ENCODE peak calls at places on chromosomes 6 and 20, in six cellular contexts. R is cardiac muscle cell, L is adrenal gland, S is mucosa of descending colon, O is BE2C, M is coronary artery. F is an unnamed sample.

GRCh38 chr6:128209771-128210170 is 308.9 kb upstream of the THEMIS start:
- DNase-seq in R (peak), L (no peak), S (no peak), O (no peak), M (no peak), F (no peak)

GRCh38 chr6:170068496-170068895 is 222.4 kb downstream of the DLL1 start:
- DNase-seq in R (no peak), L (no peak), S (peak), O (no peak), M (peak), F (no peak)

GRCh38 chr6:5840742-5841141 is 166.0 kb downstream of the NRN1 start:
- DNase-seq in R (no peak), L (no peak), S (no peak), O (no peak), M (no peak), F (no peak)

GRCh38 chr20:11338506-11339306 is 579.0 kb upstream of the BTBD3 start:
- DNase-seq in R (no peak), L (no peak), S (no peak), O (no peak), M (no peak), F (no peak)

GRCh38 chr6:45837541-45838200 is 178.0 kb downstream of the CLIC5 start:
- DNase-seq in R (no peak), L (no peak), S (no peak), O (no peak), M (no peak), F (no peak)

GRCh38 chr6:143227675-143228074 is 167.0 kb downstream of the AIG1 start:
- DNase-seq in R (no peak), L (no peak), S (no peak), O (no peak), M (no peak), F (no peak)

GRCh38 chr20:62501801-62502495 is 26.2 kb upstream of the GATA5 start:
- DNase-seq in R (no peak), L (no peak), S (no peak), O (no peak), M (no peak), F (no peak)

GRCh38 chr6:36141961-36142360 is 11.6 kb downstream of the MAPK13 start:
- DNase-seq in R (no peak), L (no peak), S (no peak), O (no peak), M (no peak), F (no peak)

GRCh38 chr6:136153976-136154375 is 96.1 kb downstream of the MTFR2 start:
- DNase-seq in R (no peak), L (no peak), S (no peak), O (no peak), M (no peak), F (no peak)

GRCh38 chr20:2124632-2125131 is 23.1 kb downstream of the STK35 start:
- DNase-seq in R (no peak), L (no peak), S (no peak), O (peak), M (no peak), F (no peak)

GRCh38 chr20:38674178-38675133 is 49.8 kb upstream of the SLC32A1 start:
- DNase-seq in R (peak), L (peak), S (peak), O (peak), M (no peak), F (no peak)

GRCh38 chr6:143901885-143902708 is 37.8 kb downstream of the ZC2HC1B start:
- DNase-seq in R (peak), L (peak), S (no peak), O (no peak), M (no peak), F (no peak)

GRCh38 chr20:62087227-62087626 is 21.5 kb upstream of the TAF4 start:
- DNase-seq in R (no peak), L (no peak), S (no peak), O (no peak), M (no peak), F (no peak)

GRCh38 chr20:35643045-35643444 is 21.7 kb downstream of the CPNE1 start:
- DNase-seq in R (no peak), L (no peak), S (no peak), O (no peak), M (no peak), F (peak)

GRCh38 chr6:154343473-154344308 is 12.9 kb downstream of the IPCEF1 start:
- DNase-seq in R (peak), L (peak), S (peak), O (peak), M (no peak), F (peak)

GRCh38 chr6:113755449-113756289 is 101.5 kb upstream of the MARCKS start:
- DNase-seq in R (no peak), L (no peak), S (no peak), O (no peak), M (no peak), F (no peak)

GRCh38 chr6:22717906-22718305 is 148.5 kb downstream of the HDGFL1 start:
- DNase-seq in R (no peak), L (no peak), S (peak), O (peak), M (no peak), F (no peak)

GRCh38 chr6:44221291-44221960 is 2.0 kb upstream of the SLC29A1 start:
- DNase-seq in R (peak), L (peak), S (peak), O (peak), M (peak), F (peak)

GRCh38 chr6:19865178-19865577 is 28.0 kb downstream of the ID4 start:
- DNase-seq in R (no peak), L (no peak), S (no peak), O (no peak), M (no peak), F (no peak)

GRCh38 chr20:62485062-62485700 is 9.4 kb upstream of the GATA5 start:
- DNase-seq in R (peak), L (peak), S (no peak), O (peak), M (no peak), F (no peak)

GRCh38 chr6:963456-963855 is 270.5 kb upstream of the EXOC2 start:
- DNase-seq in R (no peak), L (no peak), S (no peak), O (no peak), M (no peak), F (no peak)

GRCh38 chr20:59151820-59152219 is 11.8 kb upstream of the ZNF831 start:
- DNase-seq in R (no peak), L (no peak), S (no peak), O (no peak), M (no peak), F (no peak)

GRCh38 chr20:64077876-64078551 is 1.3 kb downstream of the RGS19 start:
- DNase-seq in R (no peak), L (no peak), S (peak), O (no peak), M (no peak), F (no peak)

GRCh38 chr20:20712004-20712473 is 405 bp downstream of the RALGAPA2 start:
- DNase-seq in R (peak), L (no peak), S (no peak), O (no peak), M (peak), F (no peak)

GRCh38 chr6:160375561-160375949 is 27.4 kb downstream of the SLC22A3 start:
- DNase-seq in R (no peak), L (no peak), S (no peak), O (no peak), M (no peak), F (no peak)

GRCh38 chr6:63305278-63305677 is 14.5 kb downstream of the LGSN start:
- DNase-seq in R (no peak), L (no peak), S (no peak), O (no peak), M (no peak), F (no peak)

GRCh38 chr20:60254901-60255411 is 296.7 kb downstream of the CDH26 start:
- DNase-seq in R (no peak), L (peak), S (no peak), O (peak), M (no peak), F (no peak)

GRCh38 chr6:170287371-170287876 is 3.5 kb downstream of the DLL1 start:
- DNase-seq in R (no peak), L (no peak), S (no peak), O (no peak), M (peak), F (no peak)

GRCh38 chr20:34579936-34580587 is 21.5 kb downstream of the MAP1LC3A start:
- DNase-seq in R (no peak), L (no peak), S (peak), O (no peak), M (peak), F (peak)

GRCh38 chr20:2088904-2089303 is 12.7 kb upstream of the STK35 start:
- DNase-seq in R (no peak), L (no peak), S (no peak), O (no peak), M (no peak), F (no peak)

GRCh38 chr6:170290306-170291128 is at the start of gene DLL1:
- DNase-seq in R (peak), L (peak), S (no peak), O (peak), M (peak), F (no peak)

GRCh38 chr6:79570802-79571367 is 33.7 kb upstream of the LCA5 start:
- DNase-seq in R (peak), L (no peak), S (no peak), O (no peak), M (no peak), F (no peak)
- H3K4me3 ChIP-seq in R (no peak), L (peak), S (no peak), O (peak), M (peak), F (peak)

DNA sequence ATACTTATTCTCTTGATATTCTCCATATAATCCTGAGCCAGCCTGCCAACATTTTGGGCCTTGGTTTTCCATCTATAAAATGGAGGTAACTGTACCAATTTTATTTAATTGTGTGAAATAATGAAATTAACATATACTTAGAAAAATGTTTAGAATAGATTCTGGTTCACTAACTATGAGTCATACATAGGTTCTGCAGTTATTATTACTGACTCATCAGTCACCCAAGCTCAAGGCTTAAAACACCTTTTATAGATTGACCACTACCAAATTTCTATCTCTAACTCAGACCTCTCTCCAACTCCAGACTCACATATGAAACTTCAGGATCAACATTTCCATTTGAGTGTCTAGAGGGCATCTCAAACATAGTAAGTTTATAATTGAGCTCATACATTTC is 1277.2 kb upstream of the GJE1 start:
- DNase-seq in R (no peak), L (no peak), S (no peak), O (no peak), M (no peak), F (no peak)
- H3K4me3 ChIP-seq in R (no peak), L (no peak), S (no peak), O (no peak), M (no peak), F (no peak)

GRCh38 chr20:4151342-4151741 is 136.0 kb upstream of the RNF24 start:
- DNase-seq in R (no peak), L (no peak), S (no peak), O (no peak), M (no peak), F (no peak)
- H3K4me3 ChIP-seq in R (no peak), L (no peak), S (no peak), O (no peak), M (no peak), F (no peak)

DNA sequence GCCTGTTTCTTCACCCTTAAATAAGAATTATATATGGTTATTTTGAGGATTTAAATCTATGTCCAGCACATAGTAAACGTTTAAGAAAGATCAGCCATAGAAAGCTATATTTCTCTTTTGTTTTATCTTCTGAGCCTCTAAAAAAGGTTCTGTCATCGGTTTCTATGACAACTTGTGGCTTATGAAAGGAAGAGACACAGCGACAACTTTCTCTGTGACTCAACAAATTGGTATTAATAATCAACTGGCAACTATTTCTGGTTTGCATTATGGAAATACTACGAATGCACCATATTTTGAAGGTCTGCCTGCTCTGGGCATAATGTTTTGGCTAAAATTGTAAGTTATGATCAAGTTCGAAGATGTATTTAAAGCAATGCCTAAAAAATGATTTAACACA is 751.0 kb downstream of the CD109 start:
- DNase-seq in R (no peak), L (no peak), S (no peak), O (no peak), M (no peak), F (no peak)
- H3K4me3 ChIP-seq in R (no peak), L (no peak), S (no peak), O (no peak), M (no peak), F (no peak)

DNA sequence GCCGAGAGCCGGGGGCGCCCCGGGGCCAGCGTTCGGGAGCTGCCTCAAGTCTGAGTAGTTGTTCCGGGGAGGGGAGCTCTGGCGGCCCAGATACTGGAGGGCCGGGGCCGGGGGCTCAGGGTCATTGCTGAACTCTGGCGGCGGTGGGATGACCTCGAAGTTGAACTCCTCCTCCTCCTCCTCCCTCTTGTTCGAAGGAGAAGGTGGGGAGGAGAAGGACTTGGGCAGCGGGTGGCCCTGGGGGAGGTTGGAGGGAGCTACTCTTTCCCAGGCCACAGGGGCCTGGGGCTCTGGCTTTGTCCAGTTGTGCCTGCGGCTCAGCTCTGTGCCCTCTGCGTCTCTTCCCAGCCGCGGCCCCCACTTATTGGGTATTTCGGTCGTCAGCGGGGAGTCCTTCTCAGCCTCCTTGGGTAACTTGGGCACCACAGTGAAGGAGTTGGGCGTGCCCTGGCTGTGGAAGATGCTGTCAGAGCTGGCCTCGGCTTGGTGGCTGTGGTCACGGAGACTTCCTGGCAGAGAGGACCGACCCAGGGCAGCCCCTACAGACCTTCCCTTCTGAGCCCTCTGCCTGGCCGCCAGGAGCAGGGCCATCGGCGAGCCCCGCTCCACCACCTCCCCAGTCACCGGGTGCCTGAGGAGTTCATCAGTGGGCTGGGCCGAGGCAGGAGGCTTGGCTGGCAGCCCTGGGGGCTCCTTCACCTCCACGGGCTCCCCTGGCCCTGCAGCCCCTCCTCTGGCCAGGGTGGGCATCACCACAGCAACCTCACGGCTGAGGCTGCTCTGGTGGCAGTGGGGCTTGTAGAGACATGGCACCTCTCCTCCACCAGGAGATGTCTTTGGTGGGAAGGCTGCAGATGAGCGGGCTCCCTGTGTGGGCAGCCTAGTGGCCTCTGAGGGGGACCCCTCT is 37.4 kb downstream of the C6orf132 start:
- DNase-seq in R (no peak), L (no peak), S (no peak), O (no peak), M (no peak), F (no peak)
- H3K4me3 ChIP-seq in R (no peak), L (peak), S (no peak), O (no peak), M (peak), F (peak)

DNA sequence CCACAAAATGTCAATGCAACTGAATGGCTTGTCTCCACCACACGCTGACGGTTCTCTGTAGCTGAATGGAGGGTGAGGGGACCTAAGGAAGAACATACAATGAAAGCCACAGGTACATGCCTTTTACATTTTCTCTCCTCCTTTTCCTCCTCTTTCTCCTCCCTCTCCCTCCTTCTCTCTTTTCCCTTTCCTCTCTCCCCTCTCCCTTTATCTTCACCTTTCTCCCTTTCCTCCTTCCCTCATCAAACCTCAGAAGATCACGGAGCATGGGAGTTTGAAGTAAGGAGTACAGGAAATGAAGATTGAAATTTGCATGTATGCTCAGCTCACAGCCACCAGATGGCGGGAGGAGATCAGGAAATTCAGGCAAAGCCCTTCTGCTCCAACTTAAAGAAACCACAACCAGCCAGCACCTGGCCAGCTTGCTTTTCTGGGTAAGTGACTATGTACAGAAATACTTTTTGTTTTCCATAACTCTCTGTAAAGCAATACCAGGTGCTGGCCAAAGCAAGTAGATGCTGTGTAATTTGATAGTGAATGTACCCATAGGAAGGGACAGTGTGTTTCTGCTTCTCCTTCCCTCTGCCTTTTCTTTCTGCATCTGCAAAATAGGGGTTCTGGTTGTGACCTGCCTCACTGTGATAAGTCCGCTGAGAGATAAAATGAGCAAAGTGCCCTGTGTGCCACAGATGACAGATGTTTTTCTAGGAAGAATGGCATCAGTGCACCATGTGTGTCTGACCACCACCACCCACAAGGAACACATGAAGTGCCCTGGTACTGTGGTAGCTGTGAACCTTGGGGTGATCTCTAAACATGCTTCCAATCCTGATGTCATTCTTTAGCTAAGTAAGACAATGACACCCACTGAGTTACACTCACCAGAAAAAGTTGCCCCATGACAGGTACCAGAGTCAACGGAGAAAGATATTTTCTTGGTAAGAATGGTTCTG is 18.6 kb upstream of the FOXO3 start:
- DNase-seq in R (peak), L (peak), S (no peak), O (peak), M (no peak), F (no peak)
- H3K4me3 ChIP-seq in R (no peak), L (no peak), S (no peak), O (peak), M (no peak), F (no peak)

GRCh38 chr6:33508935-33509926 is 54.9 kb downstream of the ZBTB9 start:
- DNase-seq in R (no peak), L (no peak), S (no peak), O (no peak), M (no peak), F (no peak)
- H3K4me3 ChIP-seq in R (no peak), L (peak), S (no peak), O (no peak), M (no peak), F (peak)